ENCODE peak calls at places on chromosomes 4 and X, in six cellular contexts. One of them, this sample, is unnamed.

GRCh38 chrX:1466232-1466661 is 13.5 kb upstream of the ASMTL start:
- DNase-seq in K562: no peak
- DNase-seq in IMR-90: no peak
- DNase-seq in A549: no peak
- DNase-seq in GM12878: no peak
- DNase-seq in HepG2: no peak
- DNase-seq in this sample: no peak

GRCh38 chrX:111519215-111519614 is 7.8 kb downstream of the SERTM2 start:
- DNase-seq in K562: no peak
- DNase-seq in IMR-90: peak
- DNase-seq in A549: no peak
- DNase-seq in GM12878: no peak
- DNase-seq in HepG2: no peak
- DNase-seq in this sample: no peak

GRCh38 chr4:168830777-168831512 is 179.1 kb downstream of the CBR4 start:
- DNase-seq in K562: no peak
- DNase-seq in IMR-90: no peak
- DNase-seq in A549: peak
- DNase-seq in GM12878: no peak
- DNase-seq in HepG2: no peak
- DNase-seq in this sample: no peak

GRCh38 chr4:105551968-105552746 is at the start of gene ARHGEF38:
- DNase-seq in K562: no peak
- DNase-seq in IMR-90: peak
- DNase-seq in A549: no peak
- DNase-seq in GM12878: no peak
- DNase-seq in HepG2: no peak
- DNase-seq in this sample: no peak

GRCh38 chrX:101117701-101118100 is 19.7 kb downstream of the CENPI start:
- DNase-seq in K562: no peak
- DNase-seq in IMR-90: peak
- DNase-seq in A549: no peak
- DNase-seq in GM12878: no peak
- DNase-seq in HepG2: no peak
- DNase-seq in this sample: no peak

GRCh38 chr4:126582737-126583136 is 1050.0 kb upstream of the INTU start:
- DNase-seq in K562: no peak
- DNase-seq in IMR-90: peak
- DNase-seq in A549: no peak
- DNase-seq in GM12878: no peak
- DNase-seq in HepG2: no peak
- DNase-seq in this sample: no peak

GRCh38 chr4:67437974-67438713 is 107.2 kb downstream of the CENPC start:
- DNase-seq in K562: no peak
- DNase-seq in IMR-90: peak
- DNase-seq in A549: no peak
- DNase-seq in GM12878: no peak
- DNase-seq in HepG2: peak
- DNase-seq in this sample: no peak

GRCh38 chr4:121597346-121597934 is 99.3 kb downstream of the ANXA5 start:
- DNase-seq in K562: no peak
- DNase-seq in IMR-90: peak
- DNase-seq in A549: no peak
- DNase-seq in GM12878: no peak
- DNase-seq in HepG2: no peak
- DNase-seq in this sample: peak

GRCh38 chrX:14801136-14801535 is 71.7 kb downstream of the FANCB start:
- DNase-seq in K562: no peak
- DNase-seq in IMR-90: peak
- DNase-seq in A549: no peak
- DNase-seq in GM12878: no peak
- DNase-seq in HepG2: no peak
- DNase-seq in this sample: no peak

GRCh38 chr4:38759077-38759789 is 23.6 kb downstream of the TLR10 start:
- DNase-seq in K562: peak
- DNase-seq in IMR-90: peak
- DNase-seq in A549: peak
- DNase-seq in GM12878: peak
- DNase-seq in HepG2: peak
- DNase-seq in this sample: no peak

GRCh38 chrX:18828832-18829404 is 121.5 kb downstream of the PPEF1 start:
- DNase-seq in K562: peak
- DNase-seq in IMR-90: no peak
- DNase-seq in A549: no peak
- DNase-seq in GM12878: no peak
- DNase-seq in HepG2: peak
- DNase-seq in this sample: no peak

GRCh38 chrX:72169008-72169728 is 12.4 kb upstream of the PIN4 start:
- DNase-seq in K562: no peak
- DNase-seq in IMR-90: no peak
- DNase-seq in A549: no peak
- DNase-seq in GM12878: no peak
- DNase-seq in HepG2: no peak
- DNase-seq in this sample: no peak

GRCh38 chrX:119391279-119391678 is 7.9 kb upstream of the SLC25A43 start:
- DNase-seq in K562: no peak
- DNase-seq in IMR-90: peak
- DNase-seq in A549: peak
- DNase-seq in GM12878: no peak
- DNase-seq in HepG2: peak
- DNase-seq in this sample: peak

GRCh38 chr4:28792917-28793597 is 1927.1 kb upstream of the PCDH7 start:
- DNase-seq in K562: no peak
- DNase-seq in IMR-90: no peak
- DNase-seq in A549: no peak
- DNase-seq in GM12878: no peak
- DNase-seq in HepG2: no peak
- DNase-seq in this sample: no peak

GRCh38 chrX:7294483-7294882 is 146.5 kb upstream of the PUDP start:
- DNase-seq in K562: no peak
- DNase-seq in IMR-90: peak
- DNase-seq in A549: no peak
- DNase-seq in GM12878: no peak
- DNase-seq in HepG2: no peak
- DNase-seq in this sample: no peak

GRCh38 chrX:39577206-39577605 is 520.6 kb downstream of the BCOR start:
- DNase-seq in K562: no peak
- DNase-seq in IMR-90: no peak
- DNase-seq in A549: no peak
- DNase-seq in GM12878: no peak
- DNase-seq in HepG2: no peak
- DNase-seq in this sample: no peak

GRCh38 chr4:55553442-55553841 is 6.7 kb upstream of the CLOCK start:
- DNase-seq in K562: no peak
- DNase-seq in IMR-90: no peak
- DNase-seq in A549: no peak
- DNase-seq in GM12878: no peak
- DNase-seq in HepG2: peak
- DNase-seq in this sample: no peak

GRCh38 chr4:118939169-118939779 is 50.6 kb downstream of the SYNPO2 start:
- DNase-seq in K562: no peak
- DNase-seq in IMR-90: no peak
- DNase-seq in A549: no peak
- DNase-seq in GM12878: no peak
- DNase-seq in HepG2: no peak
- DNase-seq in this sample: no peak

GRCh38 chr4:1851575-1852415 is 4.2 kb downstream of the LETM1 start:
- DNase-seq in K562: no peak
- DNase-seq in IMR-90: no peak
- DNase-seq in A549: no peak
- DNase-seq in GM12878: no peak
- DNase-seq in HepG2: no peak
- DNase-seq in this sample: no peak

GRCh38 chr4:21452931-21453330 is 495.6 kb downstream of the KCNIP4 start:
- DNase-seq in K562: no peak
- DNase-seq in IMR-90: no peak
- DNase-seq in A549: no peak
- DNase-seq in GM12878: no peak
- DNase-seq in HepG2: no peak
- DNase-seq in this sample: no peak

GRCh38 chr4:123821861-123822260 is 425.3 kb downstream of the SPRY1 start:
- DNase-seq in K562: no peak
- DNase-seq in IMR-90: peak
- DNase-seq in A549: no peak
- DNase-seq in GM12878: no peak
- DNase-seq in HepG2: peak
- DNase-seq in this sample: no peak

GRCh38 chr4:3405176-3405575 is 36.6 kb upstream of the HGFAC start:
- DNase-seq in K562: no peak
- DNase-seq in IMR-90: no peak
- DNase-seq in A549: no peak
- DNase-seq in GM12878: no peak
- DNase-seq in HepG2: no peak
- DNase-seq in this sample: no peak

GRCh38 chrX:154096140-154097002 is 1.1 kb downstream of the MECP2 start:
- DNase-seq in K562: peak
- DNase-seq in IMR-90: peak
- DNase-seq in A549: no peak
- DNase-seq in GM12878: no peak
- DNase-seq in HepG2: peak
- DNase-seq in this sample: no peak

GRCh38 chrX:68878977-68879376 is 50.2 kb downstream of the EFNB1 start:
- DNase-seq in K562: no peak
- DNase-seq in IMR-90: no peak
- DNase-seq in A549: no peak
- DNase-seq in GM12878: no peak
- DNase-seq in HepG2: no peak
- DNase-seq in this sample: no peak

GRCh38 chr4:83516042-83516772 is 19.7 kb upstream of the GPAT3 start:
- DNase-seq in K562: no peak
- DNase-seq in IMR-90: peak
- DNase-seq in A549: no peak
- DNase-seq in GM12878: no peak
- DNase-seq in HepG2: no peak
- DNase-seq in this sample: no peak

GRCh38 chr4:26074672-26075071 is 160.7 kb downstream of the SMIM20 start:
- DNase-seq in K562: no peak
- DNase-seq in IMR-90: no peak
- DNase-seq in A549: no peak
- DNase-seq in GM12878: peak
- DNase-seq in HepG2: no peak
- DNase-seq in this sample: no peak

GRCh38 chrX:73940893-73941470 is 363.0 kb upstream of the ZCCHC13 start:
- DNase-seq in K562: no peak
- DNase-seq in IMR-90: no peak
- DNase-seq in A549: no peak
- DNase-seq in GM12878: no peak
- DNase-seq in HepG2: no peak
- DNase-seq in this sample: no peak

GRCh38 chrX:73944582-73944947 is 359.4 kb upstream of the ZCCHC13 start:
- DNase-seq in K562: no peak
- DNase-seq in IMR-90: peak
- DNase-seq in A549: no peak
- DNase-seq in GM12878: no peak
- DNase-seq in HepG2: no peak
- DNase-seq in this sample: no peak

GRCh38 chrX:73943572-73943899 is 360.4 kb upstream of the ZCCHC13 start:
- DNase-seq in K562: no peak
- DNase-seq in IMR-90: no peak
- DNase-seq in A549: no peak
- DNase-seq in GM12878: no peak
- DNase-seq in HepG2: no peak
- DNase-seq in this sample: no peak

GRCh38 chrX:73943900-73944581 is 359.9 kb upstream of the ZCCHC13 start:
- DNase-seq in K562: peak
- DNase-seq in IMR-90: peak
- DNase-seq in A549: peak
- DNase-seq in GM12878: peak
- DNase-seq in HepG2: peak
- DNase-seq in this sample: peak
- TF ChIP-seq POLR2A in K562: peak
- TF ChIP-seq POLR2A in IMR-90: peak
- TF ChIP-seq POLR2A in A549: peak
- TF ChIP-seq POLR2A in GM12878: peak
- TF ChIP-seq POLR2A in HepG2: peak
- TF ChIP-seq POLR2A in this sample: peak

DNA sequence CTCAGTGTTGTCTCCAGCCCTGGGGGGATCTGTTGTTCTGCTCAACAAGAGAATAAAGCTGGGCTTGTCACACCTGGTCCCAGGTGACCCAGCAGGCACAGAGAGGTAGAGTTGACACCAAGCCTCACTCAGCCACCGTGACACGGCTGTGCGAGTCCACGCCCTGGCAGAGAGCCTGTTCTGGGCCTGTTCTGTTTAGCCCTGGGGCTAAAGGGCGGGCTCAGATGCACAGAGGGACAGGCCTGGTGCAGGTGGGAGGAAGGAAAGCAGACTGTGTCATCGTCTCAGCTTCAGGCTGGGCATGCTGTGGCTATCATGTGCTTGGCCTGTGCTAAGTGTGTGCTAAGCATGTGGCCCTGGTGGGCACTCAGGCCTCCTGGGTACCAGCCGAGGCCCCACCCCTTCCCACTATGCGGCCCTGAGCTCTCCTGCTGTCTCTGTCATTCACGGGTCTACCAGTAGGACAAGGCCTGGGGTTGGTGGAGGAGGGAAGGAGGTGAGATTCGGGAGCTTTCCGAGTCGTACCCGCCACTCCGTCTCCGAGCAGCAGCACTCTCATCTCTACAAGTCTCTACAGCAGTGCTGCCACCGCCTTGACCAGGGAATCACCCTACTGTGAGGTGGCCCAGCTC is 10.8 kb downstream of the WFS1 start:
- DNase-seq in K562: no peak
- DNase-seq in IMR-90: no peak
- DNase-seq in A549: no peak
- DNase-seq in GM12878: no peak
- DNase-seq in HepG2: no peak
- DNase-seq in this sample: no peak
- TF ChIP-seq RAD21 in K562: no peak
- TF ChIP-seq RAD21 in IMR-90: no peak
- TF ChIP-seq RAD21 in A549: no peak
- TF ChIP-seq RAD21 in GM12878: no peak
- TF ChIP-seq RAD21 in HepG2: no peak
- TF ChIP-seq RAD21 in this sample: no peak

GRCh38 chrX:84747516-84747915 is 245.3 kb upstream of the HDX start:
- DNase-seq in K562: no peak
- DNase-seq in IMR-90: no peak
- DNase-seq in A549: no peak
- DNase-seq in GM12878: no peak
- DNase-seq in HepG2: no peak
- DNase-seq in this sample: no peak
- TF ChIP-seq POLR2A in K562: no peak
- TF ChIP-seq POLR2A in IMR-90: no peak
- TF ChIP-seq POLR2A in A549: no peak
- TF ChIP-seq POLR2A in GM12878: no peak
- TF ChIP-seq POLR2A in HepG2: no peak
- TF ChIP-seq POLR2A in this sample: no peak

GRCh38 chr4:19438228-19438627 is 813.5 kb upstream of the SLIT2 start:
- DNase-seq in K562: no peak
- DNase-seq in IMR-90: peak
- DNase-seq in A549: no peak
- DNase-seq in GM12878: no peak
- DNase-seq in HepG2: no peak
- DNase-seq in this sample: no peak
- TF ChIP-seq RAD21 in K562: no peak
- TF ChIP-seq RAD21 in IMR-90: no peak
- TF ChIP-seq RAD21 in A549: no peak
- TF ChIP-seq RAD21 in GM12878: no peak
- TF ChIP-seq RAD21 in HepG2: no peak
- TF ChIP-seq RAD21 in this sample: no peak

This sample was measured in HCT116.